ENCODE peak calls at places on chromosomes 13 and 19, in ten cellular contexts. I, V, N, K, X, U, Y, L, A and R are unnamed samples.

GRCh38 chr13:97932006-97932405 is 21.5 kb upstream of the IPO5 start:
- DNase-seq in I (no peak), V (no peak), N (no peak), K (no peak), X (no peak), U (no peak), Y (peak), L (no peak), A (no peak), R (no peak)

GRCh38 chr19:34320277-34320676 is 44.7 kb upstream of the GPI start:
- DNase-seq in I (no peak), V (no peak), N (no peak), K (no peak), X (no peak), U (no peak), Y (no peak), L (no peak), A (no peak), R (no peak)

GRCh38 chr13:21130116-21130515 is 46.2 kb downstream of the SKA3 start:
- DNase-seq in I (no peak), V (peak), N (no peak), K (no peak), X (no peak), U (no peak), Y (no peak), L (no peak), A (no peak), R (no peak)

GRCh38 chr13:85853901-85854663 is 54.9 kb upstream of the SLITRK6 start:
- DNase-seq in I (no peak), V (no peak), N (no peak), K (no peak), X (no peak), U (no peak), Y (no peak), L (no peak), A (no peak), R (no peak)

GRCh38 chr13:98792321-98792720 is 39.8 kb upstream of the SLC15A1 start:
- DNase-seq in I (no peak), V (no peak), N (no peak), K (no peak), X (no peak), U (no peak), Y (no peak), L (no peak), A (no peak), R (no peak)

GRCh38 chr19:42269518-42270345 is 680 bp downstream of the CIC start:
- DNase-seq in I (no peak), V (no peak), N (no peak), K (peak), X (no peak), U (no peak), Y (no peak), L (no peak), A (no peak), R (peak)

GRCh38 chr19:48752511-48753365 is at the start of gene FUT1:
- DNase-seq in I (peak), V (peak), N (peak), K (peak), X (no peak), U (no peak), Y (no peak), L (no peak), A (no peak), R (no peak)

GRCh38 chr19:8512991-8513686 is 828 bp downstream of the ZNF414 start:
- DNase-seq in I (no peak), V (no peak), N (peak), K (no peak), X (no peak), U (no peak), Y (no peak), L (no peak), A (no peak), R (peak)

GRCh38 chr13:101474419-101474957 is 22.0 kb downstream of the ITGBL1 start:
- DNase-seq in I (no peak), V (peak), N (no peak), K (no peak), X (peak), U (peak), Y (peak), L (peak), A (peak), R (no peak)

GRCh38 chr13:45370922-45371406 is 30.0 kb upstream of the TPT1 start:
- DNase-seq in I (peak), V (peak), N (peak), K (peak), X (peak), U (no peak), Y (peak), L (peak), A (no peak), R (peak)

GRCh38 chr13:95793018-95793555 is 116.1 kb downstream of the DNAJC3 start:
- DNase-seq in I (no peak), V (no peak), N (no peak), K (no peak), X (no peak), U (no peak), Y (no peak), L (no peak), A (no peak), R (no peak)

GRCh38 chr13:21613791-21614190 is 9.8 kb upstream of the MICU2 start:
- DNase-seq in I (no peak), V (no peak), N (no peak), K (no peak), X (no peak), U (no peak), Y (peak), L (no peak), A (no peak), R (no peak)

GRCh38 chr19:49862411-49863253 is 4.7 kb downstream of the PNKP start:
- DNase-seq in I (no peak), V (peak), N (peak), K (no peak), X (no peak), U (no peak), Y (peak), L (no peak), A (no peak), R (peak)

GRCh38 chr13:31150315-31150985 is 11.3 kb downstream of the HSPH1 start:
- DNase-seq in I (no peak), V (no peak), N (no peak), K (no peak), X (no peak), U (no peak), Y (no peak), L (no peak), A (no peak), R (no peak)

GRCh38 chr19:4305253-4305612 is 835 bp downstream of the FSD1 start:
- DNase-seq in I (no peak), V (no peak), N (no peak), K (no peak), X (no peak), U (no peak), Y (no peak), L (no peak), A (no peak), R (no peak)

GRCh38 chr13:51912091-51912490 is 50.3 kb downstream of the CCDC70 start:
- DNase-seq in I (no peak), V (no peak), N (peak), K (no peak), X (no peak), U (no peak), Y (peak), L (no peak), A (no peak), R (no peak)

GRCh38 chr19:53892981-53893325 is 11.0 kb downstream of the PRKCG start:
- DNase-seq in I (no peak), V (peak), N (peak), K (no peak), X (no peak), U (no peak), Y (peak), L (no peak), A (no peak), R (no peak)

GRCh38 chr19:35534803-35535480 is 1.7 kb downstream of the GAPDHS start:
- DNase-seq in I (no peak), V (no peak), N (peak), K (no peak), X (no peak), U (no peak), Y (no peak), L (no peak), A (no peak), R (no peak)

GRCh38 chr19:19530889-19531288 is 2.2 kb downstream of the YJEFN3 start:
- DNase-seq in I (no peak), V (no peak), N (peak), K (no peak), X (no peak), U (no peak), Y (no peak), L (no peak), A (no peak), R (no peak)

DNA sequence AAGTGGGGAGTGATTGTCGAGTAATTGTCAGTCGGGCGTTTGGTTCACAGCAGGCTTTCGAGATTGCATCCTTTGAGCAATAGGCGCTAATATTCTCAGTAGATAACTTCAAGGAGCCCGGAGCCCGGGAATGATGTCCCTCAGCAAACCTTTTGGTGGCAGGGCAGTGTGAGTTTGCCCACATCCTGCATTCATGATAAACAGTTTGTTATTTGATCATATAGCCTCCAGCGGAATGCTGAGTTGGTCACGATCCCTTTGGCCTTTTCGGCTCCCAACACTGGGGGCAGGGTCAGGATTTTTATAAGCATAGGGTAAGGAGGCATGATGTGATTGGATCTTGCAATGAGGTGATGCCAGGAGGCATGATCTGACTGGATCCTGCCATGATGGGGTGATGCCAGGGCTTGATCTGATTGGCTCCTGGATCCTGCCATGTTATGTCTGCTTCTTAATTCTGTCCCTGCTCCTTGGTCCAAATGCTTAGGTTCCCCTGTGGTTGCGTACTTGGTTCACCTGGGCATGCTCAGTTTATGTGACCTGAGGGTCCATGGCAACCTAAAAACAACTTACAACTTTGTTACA is 38.2 kb upstream of the IGSF23 start:
- DNase-seq in I (no peak), V (no peak), N (no peak), K (no peak), X (peak), U (no peak), Y (no peak), L (no peak), A (no peak), R (no peak)
- H3K4me3 ChIP-seq in I (no peak), V (no peak), N (no peak), K (no peak), X (no peak), U (no peak), Y (no peak), L (no peak), A (no peak), R (no peak)

GRCh38 chr19:9943744-9944143 is 7.4 kb upstream of the OLFM2 start:
- DNase-seq in I (no peak), V (no peak), N (no peak), K (no peak), X (no peak), U (no peak), Y (no peak), L (no peak), A (no peak), R (no peak)

GRCh38 chr19:9939301-9939913 is 3.1 kb upstream of the OLFM2 start:
- DNase-seq in I (no peak), V (peak), N (peak), K (no peak), X (peak), U (no peak), Y (peak), L (peak), A (no peak), R (no peak)

GRCh38 chr19:9941236-9941635 is 4.9 kb upstream of the OLFM2 start:
- DNase-seq in I (no peak), V (no peak), N (no peak), K (no peak), X (peak), U (no peak), Y (no peak), L (no peak), A (no peak), R (no peak)

GRCh38 chr19:9940778-9941177 is 4.5 kb upstream of the OLFM2 start:
- DNase-seq in I (no peak), V (no peak), N (no peak), K (no peak), X (peak), U (no peak), Y (no peak), L (no peak), A (no peak), R (no peak)

DNA sequence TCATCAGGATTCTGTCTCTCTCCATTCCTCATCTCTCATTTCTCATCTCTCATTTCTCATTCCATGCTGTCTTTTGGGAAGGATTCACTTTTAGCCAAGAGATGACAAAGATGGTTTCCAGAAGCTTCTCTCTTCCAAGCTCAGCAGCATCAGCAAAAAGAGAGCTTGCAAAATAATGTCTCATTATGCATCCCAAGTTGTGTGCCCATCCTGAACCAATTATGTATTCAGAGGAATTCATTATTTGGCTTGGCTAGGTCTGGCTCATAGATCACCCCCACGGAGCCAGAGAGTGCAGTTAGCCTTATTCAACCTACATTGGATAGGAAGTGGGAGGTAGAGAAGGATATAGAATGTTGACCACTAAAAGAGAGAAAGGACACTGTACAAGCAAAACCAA is 5.3 kb upstream of the OLFM2 start:
- DNase-seq in I (no peak), V (no peak), N (no peak), K (no peak), X (peak), U (no peak), Y (no peak), L (no peak), A (no peak), R (no peak)
- H3K4me3 ChIP-seq in I (no peak), V (no peak), N (no peak), K (no peak), X (no peak), U (no peak), Y (no peak), L (no peak), A (no peak), R (no peak)

GRCh38 chr19:29527500-29528328 is 1.9 kb downstream of the VSTM2B start:
- DNase-seq in I (no peak), V (no peak), N (peak), K (no peak), X (no peak), U (no peak), Y (no peak), L (no peak), A (no peak), R (no peak)
- H3K4me3 ChIP-seq in I (no peak), V (peak), N (peak), K (peak), X (no peak), U (peak), Y (no peak), L (no peak), A (no peak), R (no peak)

GRCh38 chr13:93248627-93249047 is 22.0 kb downstream of the GPC6 start:
- DNase-seq in I (no peak), V (peak), N (peak), K (no peak), X (no peak), U (no peak), Y (no peak), L (no peak), A (no peak), R (no peak)

GRCh38 chr13:93243375-93244063 is 16.9 kb downstream of the GPC6 start:
- DNase-seq in I (no peak), V (no peak), N (no peak), K (no peak), X (no peak), U (no peak), Y (no peak), L (no peak), A (no peak), R (no peak)

GRCh38 chr13:93244918-93245280 is 18.3 kb downstream of the GPC6 start:
- DNase-seq in I (no peak), V (no peak), N (no peak), K (no peak), X (peak), U (no peak), Y (no peak), L (no peak), A (no peak), R (no peak)

GRCh38 chr13:93246069-93246468 is 19.5 kb downstream of the GPC6 start:
- DNase-seq in I (no peak), V (no peak), N (no peak), K (no peak), X (no peak), U (no peak), Y (no peak), L (no peak), A (no peak), R (no peak)

DNA sequence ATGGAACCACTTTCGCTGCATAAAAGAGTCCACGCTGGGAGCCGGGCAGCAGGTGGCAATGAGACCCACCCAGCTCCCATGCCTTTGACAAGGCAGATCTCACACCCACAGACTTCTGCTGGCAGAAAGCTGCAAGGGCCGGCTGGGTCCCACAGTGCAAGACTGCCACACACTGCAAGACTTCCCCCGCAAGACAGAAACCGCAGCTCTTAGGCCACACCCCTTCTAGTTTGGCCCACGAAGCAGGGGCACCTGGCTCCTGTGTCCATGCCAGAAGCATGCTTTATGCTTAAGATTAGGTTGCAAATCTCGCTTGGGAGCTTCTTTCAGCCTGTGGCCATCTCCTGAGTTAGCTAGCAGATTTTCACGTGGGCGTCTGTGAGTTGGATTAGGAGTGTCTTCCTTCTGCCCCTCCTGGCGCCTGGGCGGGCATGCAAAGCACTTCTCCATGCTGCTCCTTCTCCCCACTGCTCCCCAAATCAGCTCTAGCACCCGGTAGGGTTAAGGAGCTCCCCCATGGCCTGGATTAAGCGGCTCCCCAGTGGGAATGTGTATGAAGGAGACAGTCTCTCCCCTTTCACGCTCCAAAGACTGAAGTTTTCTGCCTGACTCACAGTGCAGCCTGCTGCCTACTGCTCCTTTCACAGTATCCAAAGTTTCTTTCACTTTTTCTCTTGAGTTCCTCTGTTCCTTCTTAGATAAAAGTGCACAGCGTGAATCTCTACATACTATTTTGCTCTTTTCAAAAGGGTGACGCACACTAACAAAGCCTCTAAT is 17.7 kb downstream of the GPC6 start:
- DNase-seq in I (no peak), V (peak), N (peak), K (no peak), X (peak), U (no peak), Y (no peak), L (peak), A (no peak), R (no peak)
- H3K4me3 ChIP-seq in I (no peak), V (peak), N (peak), K (peak), X (peak), U (peak), Y (no peak), L (peak), A (peak), R (no peak)

GRCh38 chr19:18232540-18233223 is 6.4 kb upstream of the PDE4C start:
- DNase-seq in I (no peak), V (no peak), N (peak), K (no peak), X (no peak), U (no peak), Y (no peak), L (no peak), A (no peak), R (no peak)
- H3K4me3 ChIP-seq in I (no peak), V (peak), N (no peak), K (no peak), X (no peak), U (no peak), Y (no peak), L (no peak), A (no peak), R (no peak)

GRCh38 chr19:2308114-2308556 is at the start of gene LINGO3:
- DNase-seq in I (no peak), V (peak), N (peak), K (no peak), X (no peak), U (no peak), Y (no peak), L (no peak), A (no peak), R (no peak)
- H3K4me3 ChIP-seq in I (no peak), V (peak), N (peak), K (peak), X (no peak), U (peak), Y (no peak), L (no peak), A (peak), R (no peak)